ENCODE peak calls at places on chromosomes 11 and 22, in nine cellular contexts. G is GM23248, P is MM.1S, Z is SK-N-SH, V is GM23338, Q is neural progenitor cell, R is HCT116, F is hepatocyte, U is OCI-LY7. T is an unnamed sample.

GRCh38 chr11:57482782-57483569 is 22.6 kb downstream of the RTN4RL2 start:
- DNase-seq in G (peak; percentile 74), P (peak; percentile 50), Z (peak; percentile 96), V (peak; percentile 88), Q (peak; percentile 83), R (no peak), F (peak; percentile 81), U (peak; percentile 57), T (peak; percentile 32)

GRCh38 chr11:113675003-113675471 is 31.1 kb downstream of the TMPRSS5 start:
- DNase-seq in G (peak; percentile 98), P (no peak), Z (no peak), V (no peak), Q (no peak), R (no peak), F (no peak), U (no peak), T (peak; percentile 84)

GRCh38 chr11:4102711-4103110 is 8.1 kb downstream of the RRM1 start:
- DNase-seq in G (no peak), P (no peak), Z (no peak), V (no peak), Q (no peak), R (no peak), F (no peak), U (no peak), T (no peak)

GRCh38 chr22:40415531-40416266 is 45.3 kb downstream of the SGSM3 start:
- DNase-seq in G (no peak), P (no peak), Z (no peak), V (no peak), Q (no peak), R (no peak), F (no peak), U (peak; percentile 78), T (no peak)

GRCh38 chr22:22479999-22480532 is 28.5 kb downstream of the ZNF280B start:
- DNase-seq in G (peak; percentile 10), P (no peak), Z (no peak), V (no peak), Q (no peak), R (no peak), F (no peak), U (no peak), T (no peak)

GRCh38 chr11:78935408-78936101 is 360.9 kb upstream of the NARS2 start:
- DNase-seq in G (peak; percentile 4), P (no peak), Z (no peak), V (no peak), Q (no peak), R (no peak), F (no peak), U (no peak), T (no peak)

GRCh38 chr22:39150848-39151215 is 1.6 kb downstream of the CBX7 start:
- DNase-seq in G (peak; percentile 26), P (no peak), Z (no peak), V (no peak), Q (no peak), R (no peak), F (peak; percentile 15), U (no peak), T (peak; percentile 22)

GRCh38 chr22:45516923-45517675 is 14.4 kb downstream of the FBLN1 start:
- DNase-seq in G (peak; percentile 82), P (no peak), Z (no peak), V (peak; percentile 48), Q (peak; percentile 42), R (no peak), F (no peak), U (no peak), T (no peak)

GRCh38 chr11:2574043-2574552 is 125.7 kb downstream of the KCNQ1OT1 start:
- DNase-seq in G (no peak), P (no peak), Z (no peak), V (no peak), Q (no peak), R (no peak), F (no peak), U (no peak), T (no peak)

GRCh38 chr22:43512279-43512678 is 100.5 kb downstream of the MPPED1 start:
- DNase-seq in G (no peak), P (no peak), Z (no peak), V (no peak), Q (no peak), R (no peak), F (no peak), U (no peak), T (no peak)

GRCh38 chr22:46673677-46674236 is 53.6 kb downstream of the GRAMD4 start:
- DNase-seq in G (no peak), P (no peak), Z (no peak), V (no peak), Q (no peak), R (no peak), F (no peak), U (no peak), T (no peak)

GRCh38 chr11:72439455-72439854 is 5.1 kb upstream of the CLPB start:
- DNase-seq in G (peak; percentile 91), P (no peak), Z (no peak), V (no peak), Q (no peak), R (no peak), F (no peak), U (no peak), T (peak; percentile 33)

GRCh38 chr22:39090426-39091064 is 6.5 kb upstream of the APOBEC3H start:
- DNase-seq in G (peak; percentile 18), P (no peak), Z (no peak), V (no peak), Q (no peak), R (no peak), F (no peak), U (no peak), T (peak; percentile 96)

DNA sequence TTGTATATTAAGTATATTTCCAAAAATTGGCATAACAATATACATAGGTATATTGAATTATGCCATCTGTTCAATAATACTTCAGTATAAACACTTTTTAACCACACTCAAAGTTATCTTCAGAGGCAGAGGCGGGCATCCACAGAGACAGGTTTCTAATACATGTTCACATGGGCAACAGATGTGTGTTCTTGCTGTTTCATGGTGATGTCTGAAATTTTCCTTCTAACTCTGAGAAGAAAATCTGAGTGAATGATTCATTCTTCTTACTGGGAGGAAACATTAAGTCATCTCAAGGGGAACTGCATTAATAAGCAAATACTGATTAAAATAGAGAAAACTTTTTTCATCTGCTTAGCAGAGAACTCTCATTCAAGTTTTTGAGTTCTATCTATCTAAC is 1074.5 kb downstream of the LRRC4C start:
- DNase-seq in G (peak; percentile 21), P (no peak), Z (no peak), V (no peak), Q (no peak), R (no peak), F (no peak), U (no peak), T (no peak)
- TF ChIP-seq EZH2phosphoT487 in G (no peak), P (no peak), Z (no peak), V (no peak), Q (no peak), R (no peak), F (no peak), U (no peak), T (no peak)

GRCh38 chr11:61828379-61828628 is 204 bp downstream of the FADS2 start:
- DNase-seq in G (no peak), P (no peak), Z (no peak), V (no peak), Q (no peak), R (no peak), F (no peak), U (no peak), T (no peak)
- H3K79me2 ChIP-seq in G (no peaks in the 10 kb centered on the region), P (no peaks in the 10 kb centered on the region), Z (peaks cover 43% of the 10 kb centered on the region), V (peaks cover 55% of the 10 kb centered on the region), Q (peaks cover 61% of the 10 kb centered on the region), R (no peaks in the 10 kb centered on the region), F (peaks cover 50% of the 10 kb centered on the region), U (no peaks in the 10 kb centered on the region), T (peaks cover 64% of the 10 kb centered on the region)

GRCh38 chr11:102617491-102618026 is 7.6 kb downstream of the MMP20 start:
- DNase-seq in G (no peak), P (no peak), Z (no peak), V (no peak), Q (no peak), R (no peak), F (no peak), U (no peak), T (no peak)

GRCh38 chr11:102615077-102615893 is 9.8 kb downstream of the MMP20 start:
- DNase-seq in G (peak; percentile 6), P (no peak), Z (no peak), V (peak; percentile 12), Q (peak; percentile 19), R (no peak), F (no peak), U (no peak), T (peak; percentile 24)

GRCh38 chr11:102613455-102613854 is 11.7 kb downstream of the MMP20 start:
- DNase-seq in G (no peak), P (no peak), Z (no peak), V (peak; percentile 37), Q (no peak), R (no peak), F (no peak), U (no peak), T (no peak)

GRCh38 chr11:102614485-102614884 is 10.6 kb downstream of the MMP20 start:
- DNase-seq in G (no peak), P (no peak), Z (no peak), V (peak; percentile 26), Q (no peak), R (no peak), F (no peak), U (peak; percentile 23), T (peak; percentile 35)

GRCh38 chr11:102615894-102616432 is 9.2 kb downstream of the MMP20 start:
- DNase-seq in G (no peak), P (no peak), Z (no peak), V (no peak), Q (no peak), R (no peak), F (no peak), U (no peak), T (no peak)
- TF ChIP-seq EZH2phosphoT487 in G (no peak), P (no peak), Z (no peak), V (no peak), Q (no peak), R (no peak), F (no peak), U (no peak), T (no peak)

GRCh38 chr11:102114032-102114431 is 3.8 kb downstream of the YAP1 start:
- DNase-seq in G (peak; percentile 32), P (no peak), Z (no peak), V (peak; percentile 28), Q (no peak), R (no peak), F (peak; percentile 7), U (no peak), T (no peak)
- H3K79me2 ChIP-seq in G (peaks cover 89% of the 10 kb centered on the region), P (no peaks in the 10 kb centered on the region), Z (peaks cover 92% of the 10 kb centered on the region), V (peaks cover 68% of the 10 kb centered on the region), Q (peaks cover 86% of the 10 kb centered on the region), R (peaks cover 78% of the 10 kb centered on the region), F (peaks cover 72% of the 10 kb centered on the region), U (no peaks in the 10 kb centered on the region), T (peaks cover 83% of the 10 kb centered on the region)

DNA sequence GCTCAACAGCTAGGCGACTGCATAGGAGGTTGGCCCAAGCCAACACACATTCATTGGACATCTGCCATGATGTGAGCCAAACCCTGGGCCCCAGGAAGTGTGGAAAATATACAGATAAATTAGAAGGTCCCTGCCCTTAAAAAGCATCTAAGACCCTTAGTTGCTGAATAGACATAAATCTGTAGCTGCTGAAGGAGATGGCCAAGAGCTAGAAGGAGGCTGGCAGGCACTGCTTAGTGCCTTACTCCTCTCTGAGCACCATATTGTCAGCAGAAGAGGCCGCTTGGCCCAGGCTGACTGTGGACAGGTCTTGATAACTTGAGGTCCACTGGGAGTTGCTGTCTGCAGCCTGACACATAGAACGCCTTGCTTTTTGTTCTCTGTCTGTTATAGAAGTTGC is 53.2 kb upstream of the CD44 start:
- DNase-seq in G (peak; percentile 18), P (no peak), Z (no peak), V (no peak), Q (no peak), R (no peak), F (no peak), U (no peak), T (no peak)
- TF ChIP-seq EZH2phosphoT487 in G (no peak), P (no peak), Z (no peak), V (no peak), Q (no peak), R (no peak), F (no peak), U (no peak), T (no peak)

T was measured in PC-3.